ENCODE peak calls at places on chromosome 19, in nine cellular contexts. T is psoas muscle; C is brain microvascular endothelial cell; P is activated T-helper 9 cell treated with anti-CD3 and anti-CD28 coated beads, Interleukin-2, amount 50 U/mL, for 16 hours; Z is GM10248; U is cardiac muscle cell; S is GM13976; M is NCI-H526; O is heart right ventricle. K is an unnamed sample.

GRCh38 chr19:54137114-54137912 is at the start of gene CNOT3:
- DNase-seq in S (peak), U (peak), T (peak), M (peak), O (peak), P (peak), C (peak), Z (peak), K (peak)

GRCh38 chr19:48702701-48703100 is 6.9 kb downstream of the FUT2 start:
- DNase-seq in M (no peak), Z (no peak), U (no peak), C (no peak), P (no peak), S (no peak), T (no peak), O (no peak), K (no peak)

GRCh38 chr19:52585101-52585500 is 15.0 kb downstream of the ZNF701 start:
- DNase-seq in O (no peak), P (no peak), T (no peak), U (no peak), S (no peak), Z (no peak), C (no peak), M (no peak), K (no peak)

GRCh38 chr19:17294051-17294891 is 9.0 kb downstream of the ABHD8 start:
- DNase-seq in C (no peak), Z (peak), T (no peak), U (peak), O (no peak), S (peak), M (peak), P (peak), K (no peak)

GRCh38 chr19:38665950-38666661 is 18.7 kb downstream of the ACTN4 start:
- DNase-seq in C (no peak), Z (no peak), O (peak), S (no peak), M (no peak), P (no peak), T (peak), U (peak), K (no peak)

GRCh38 chr19:49442354-49442753 is 1.0 kb upstream of the SLC17A7 start:
- DNase-seq in P (no peak), U (no peak), Z (no peak), M (no peak), S (no peak), O (peak), C (no peak), T (peak), K (no peak)

GRCh38 chr19:1266116-1266817 is 2.9 kb upstream of the CIRBP start:
- DNase-seq in T (peak), U (peak), S (peak), M (peak), C (peak), Z (peak), P (peak), O (peak), K (peak)

GRCh38 chr19:47427241-47428176 is 8.2 kb upstream of the MEIS3 start:
- DNase-seq in O (peak), T (no peak), C (peak), M (peak), Z (peak), U (peak), S (peak), P (peak), K (no peak)

GRCh38 chr19:40442328-40443130 is 1.6 kb downstream of the SERTAD3 start:
- DNase-seq in C (no peak), S (no peak), Z (no peak), T (no peak), O (no peak), M (no peak), U (no peak), P (no peak), K (no peak)

GRCh38 chr19:58274771-58275199 is 4.0 kb upstream of the ZNF8 start:
- DNase-seq in U (no peak), Z (no peak), M (no peak), C (no peak), T (no peak), S (no peak), P (no peak), O (no peak), K (peak)

GRCh38 chr19:2157452-2157851 is 6.1 kb upstream of the AP3D1 start:
- DNase-seq in C (no peak), P (no peak), T (no peak), U (no peak), Z (no peak), O (no peak), S (no peak), M (no peak), K (no peak)

GRCh38 chr19:48477696-48478338 is 8.6 kb downstream of the CYTH2 start:
- DNase-seq in T (no peak), Z (no peak), U (no peak), P (no peak), S (no peak), M (no peak), O (no peak), C (no peak), K (no peak)

GRCh38 chr19:35328851-35329285 is at the start of gene CD22:
- DNase-seq in M (no peak), U (no peak), P (no peak), Z (peak), O (no peak), T (no peak), C (no peak), S (peak), K (no peak)

GRCh38 chr19:7506385-7507328 is 9.2 kb upstream of the ZNF358 start:
- DNase-seq in T (peak), O (peak), Z (peak), P (no peak), S (peak), U (peak), M (peak), C (peak), K (peak)

GRCh38 chr19:44496711-44497110 is 3.6 kb downstream of the ZNF180 start:
- DNase-seq in Z (no peak), T (no peak), M (no peak), C (no peak), P (no peak), S (no peak), U (no peak), O (no peak), K (no peak)

GRCh38 chr19:33231511-33231910 is 5.9 kb upstream of the SLC7A10 start:
- DNase-seq in U (no peak), T (no peak), P (no peak), Z (no peak), S (no peak), C (no peak), O (no peak), M (no peak), K (no peak)

GRCh38 chr19:44574201-44574950 is 39.0 kb upstream of the IGSF23 start:
- DNase-seq in M (peak), U (no peak), S (no peak), T (no peak), O (no peak), P (no peak), Z (no peak), C (no peak), K (no peak)

GRCh38 chr19:47032171-47032811 is 12.7 kb downstream of the NPAS1 start:
- DNase-seq in C (no peak), T (no peak), Z (peak), P (peak), S (peak), U (peak), M (peak), O (no peak), K (no peak)

GRCh38 chr19:43751466-43752220 is 3.1 kb downstream of the SMG9 start:
- DNase-seq in U (no peak), T (no peak), M (no peak), O (no peak), S (no peak), Z (no peak), P (no peak), C (no peak), K (no peak)

GRCh38 chr19:2619076-2619475 is 83.4 kb downstream of the GNG7 start:
- DNase-seq in O (no peak), C (no peak), U (no peak), Z (no peak), P (no peak), T (no peak), S (no peak), M (no peak), K (no peak)

GRCh38 chr19:29745253-29745652 is 30.2 kb upstream of the C19orf12 start:
- DNase-seq in C (no peak), P (no peak), M (peak), S (no peak), Z (no peak), O (no peak), U (peak), T (no peak), K (no peak)

GRCh38 chr19:8575467-8575997 is 1.7 kb downstream of the MYO1F start:
- DNase-seq in P (peak), S (no peak), U (no peak), M (no peak), T (no peak), O (no peak), C (peak), Z (no peak), K (peak)

GRCh38 chr19:48175578-48175977 is 5.1 kb downstream of the ZSWIM9 start:
- DNase-seq in C (no peak), M (no peak), T (no peak), Z (no peak), U (no peak), O (no peak), P (no peak), S (no peak), K (no peak)

GRCh38 chr19:50314724-50315700 is 14.2 kb downstream of the KCNC3 start:
- DNase-seq in P (no peak), C (no peak), O (no peak), S (no peak), T (no peak), U (peak), Z (no peak), M (peak), K (no peak)

GRCh38 chr19:1074512-1075283 is 7.7 kb downstream of the ARHGAP45 start:
- DNase-seq in S (peak), T (peak), O (peak), M (peak), U (no peak), C (no peak), Z (peak), P (peak), K (peak)

GRCh38 chr19:18601875-18602274 is 4.7 kb downstream of the CRLF1 start:
- DNase-seq in Z (no peak), C (no peak), U (no peak), S (no peak), O (no peak), P (no peak), M (no peak), T (no peak), K (no peak)

GRCh38 chr19:29439021-29439420 is 86.8 kb upstream of the VSTM2B start:
- DNase-seq in Z (no peak), C (no peak), S (no peak), M (no peak), P (no peak), U (no peak), T (no peak), O (no peak), K (peak)

GRCh38 chr19:27746691-27747380 is 1466.1 kb downstream of the UQCRFS1 start:
- DNase-seq in M (peak), C (peak), U (peak), Z (no peak), S (peak), O (peak), P (no peak), T (peak), K (peak)

GRCh38 chr19:13428352-13428751 is 77.9 kb downstream of the CACNA1A start:
- DNase-seq in O (no peak), S (no peak), U (peak), P (no peak), M (no peak), Z (peak), C (peak), T (no peak), K (no peak)